ENCODE peak calls at places on chromosomes 5 and 9, in nine cellular contexts. G, L, S, E, C, P, Z, R and T are unnamed samples.

GRCh38 chr9:4905135-4905490 is 80.0 kb upstream of the JAK2 start:
- DNase-seq in G (no peak), R (peak; percentile 18), C (no peak), L (no peak), Z (no peak), P (peak; percentile 18), E (no peak), S (no peak), T (no peak)

GRCh38 chr9:109048822-109049221 is 35.5 kb upstream of the CTNNAL1 start:
- DNase-seq in Z (no peak), R (no peak), L (no peak), E (no peak), S (no peak), C (no peak), G (no peak), P (no peak), T (no peak)

GRCh38 chr9:117549444-117549843 is 134.6 kb upstream of the ASTN2 start:
- DNase-seq in P (no peak), E (no peak), Z (no peak), C (no peak), S (no peak), G (no peak), L (no peak), R (no peak), T (no peak)

GRCh38 chr9:124975131-124975530 is 34.2 kb upstream of the GOLGA1 start:
- DNase-seq in R (no peak), Z (peak; percentile 33), P (no peak), S (no peak), G (no peak), E (no peak), C (no peak), L (no peak), T (no peak)

GRCh38 chr9:7791364-7791763 is 8.2 kb downstream of the DMAC1 start:
- DNase-seq in E (no peak), G (no peak), Z (no peak), C (no peak), P (no peak), S (no peak), R (no peak), L (no peak), T (no peak)

GRCh38 chr5:142421158-142421617 is 96.4 kb upstream of the SPRY4 start:
- DNase-seq in R (peak; percentile 44), S (no peak), G (no peak), E (no peak), L (no peak), C (no peak), Z (no peak), P (no peak), T (no peak)

GRCh38 chr9:73149371-73150067 is 2.1 kb upstream of the ANXA1 start:
- DNase-seq in R (peak; percentile 77), E (no peak), S (no peak), C (no peak), P (no peak), Z (peak; percentile 83), L (no peak), G (no peak), T (no peak)

GRCh38 chr5:57277085-57277484 is 103.2 kb downstream of the GPBP1 start:
- DNase-seq in G (no peak), L (no peak), Z (no peak), E (peak; percentile 15), S (no peak), R (peak; percentile 40), C (no peak), P (no peak), T (no peak)

GRCh38 chr9:36903541-36904435 is 130.3 kb downstream of the PAX5 start:
- DNase-seq in P (no peak), Z (peak; percentile 88), C (no peak), G (peak; percentile 82), L (no peak), R (no peak), E (peak; percentile 51), S (no peak), T (no peak)

GRCh38 chr9:131668439-131669233 is 71.2 kb downstream of the RAPGEF1 start:
- DNase-seq in P (no peak), S (no peak), G (peak; percentile 43), E (no peak), R (peak; percentile 50), Z (peak; percentile 57), L (no peak), C (no peak), T (no peak)

GRCh38 chr9:122126340-122127333 is 32.9 kb downstream of the NDUFA8 start:
- DNase-seq in E (no peak), S (peak; percentile 9), L (no peak), Z (peak; percentile 36), G (no peak), P (no peak), C (no peak), R (no peak), T (peak; percentile 27)
- TF ChIP-seq CTCF in E (no peak), S (no peak), L (peak; percentile 23), Z (peak; percentile 15), G (no peak), P (no peak), C (no peak), R (peak; percentile 26), T (no peak)

GRCh38 chr9:77793909-77794308 is 145.8 kb upstream of the GNA14 start:
- DNase-seq in P (no peak), S (no peak), G (no peak), R (peak; percentile 74), C (no peak), Z (no peak), E (no peak), L (no peak), T (no peak)
- TF ChIP-seq CTCF in P (no peak), S (no peak), G (no peak), R (peak; percentile 30), C (no peak), Z (peak; percentile 14), E (no peak), L (no peak), T (no peak)

DNA sequence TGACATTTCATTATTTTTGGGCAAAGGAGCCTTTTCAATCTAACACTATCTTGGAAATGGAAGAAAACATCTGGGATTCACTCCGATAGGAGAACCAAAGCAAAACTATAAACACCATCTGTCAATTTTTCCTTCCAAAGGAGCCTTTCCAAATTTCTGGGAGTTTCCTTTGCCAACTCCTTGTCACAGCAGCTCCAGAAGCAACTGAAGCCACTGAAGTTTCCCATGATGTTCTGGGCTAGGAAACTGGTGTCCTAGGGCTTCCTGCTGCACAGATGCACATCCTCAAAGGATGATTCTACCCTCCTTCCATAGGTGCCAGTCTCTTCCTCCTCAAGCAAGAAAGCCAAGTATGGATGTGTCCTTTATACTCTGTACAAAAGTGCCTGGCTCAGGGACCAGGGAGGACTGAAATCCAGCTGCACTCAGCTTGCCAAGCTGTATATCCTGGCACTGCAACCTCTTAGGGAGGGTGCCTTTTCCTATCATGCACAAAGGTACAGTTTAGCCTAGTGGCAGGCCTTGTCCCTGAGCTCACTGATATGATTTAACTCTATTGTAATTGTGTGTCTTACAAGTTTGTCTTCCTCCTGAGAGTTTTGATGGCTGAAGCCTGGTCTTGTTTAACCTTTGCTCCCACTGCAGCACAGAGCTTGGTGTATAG is 8.5 kb upstream of the UBAP1 start:
- DNase-seq in S (no peak), R (no peak), E (no peak), G (no peak), P (no peak), C (no peak), Z (no peak), L (no peak), T (no peak)
- TF ChIP-seq CTCF in S (no peak), R (no peak), E (no peak), G (no peak), P (no peak), C (no peak), Z (no peak), L (no peak), T (no peak)

DNA sequence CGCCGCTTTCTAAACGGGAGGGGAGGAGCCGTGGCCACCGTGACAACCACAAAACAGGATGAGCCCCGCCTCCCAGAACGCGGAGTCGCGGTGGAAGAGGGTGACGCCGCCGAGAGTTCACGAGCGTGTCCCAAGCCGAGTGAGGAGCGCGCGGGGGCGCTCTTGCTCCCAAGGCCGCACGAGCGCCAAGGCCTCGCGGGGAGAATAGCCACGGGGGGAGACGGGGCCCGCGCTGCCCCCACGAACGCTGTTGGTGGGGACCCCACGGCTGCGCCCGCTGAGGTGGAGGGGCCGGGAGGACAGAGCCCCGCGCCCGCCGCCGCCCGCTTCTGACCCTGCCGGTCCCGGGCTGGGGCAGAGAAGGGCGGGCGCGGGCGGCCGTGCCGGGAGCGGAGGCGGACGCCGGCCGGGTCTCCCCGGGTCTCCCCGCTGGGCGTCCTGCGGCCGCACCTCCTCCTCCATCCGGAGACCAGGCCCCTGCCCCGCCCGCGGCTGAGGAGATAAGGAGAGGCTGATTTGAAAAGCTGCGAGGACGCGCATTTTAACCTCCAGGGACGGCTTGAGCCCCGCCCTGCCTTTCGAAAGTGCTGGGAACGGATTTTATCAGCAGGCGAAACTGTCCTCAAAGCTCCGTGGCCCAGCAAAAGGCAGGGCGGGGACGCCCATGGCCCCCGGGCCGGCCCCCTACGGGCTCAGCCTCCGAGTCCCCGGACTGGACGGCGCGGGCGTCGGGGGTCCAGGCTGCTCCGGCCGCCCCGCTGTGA is 3.8 kb upstream of the NKD2 start:
- DNase-seq in S (peak; percentile 81), R (peak; percentile 85), G (peak; percentile 62), L (peak; percentile 46), C (peak; percentile 54), P (peak; percentile 29), E (no peak), Z (no peak), T (peak; percentile 77)
- TF ChIP-seq CTCF in S (peak; percentile 58), R (peak; percentile 77), G (no peak), L (peak; percentile 58), C (peak; percentile 21), P (peak; percentile 13), E (no peak), Z (peak; percentile 27), T (no peak)

GRCh38 chr5:93791520-93791972 is 50.1 kb upstream of the POU5F2 start:
- DNase-seq in C (no peak), S (no peak), R (peak; percentile 20), G (no peak), E (no peak), P (no peak), Z (peak; percentile 5), L (no peak), T (no peak)
- TF ChIP-seq CTCF in C (no peak), S (no peak), R (no peak), G (no peak), E (no peak), P (no peak), Z (no peak), L (no peak), T (no peak)

DNA sequence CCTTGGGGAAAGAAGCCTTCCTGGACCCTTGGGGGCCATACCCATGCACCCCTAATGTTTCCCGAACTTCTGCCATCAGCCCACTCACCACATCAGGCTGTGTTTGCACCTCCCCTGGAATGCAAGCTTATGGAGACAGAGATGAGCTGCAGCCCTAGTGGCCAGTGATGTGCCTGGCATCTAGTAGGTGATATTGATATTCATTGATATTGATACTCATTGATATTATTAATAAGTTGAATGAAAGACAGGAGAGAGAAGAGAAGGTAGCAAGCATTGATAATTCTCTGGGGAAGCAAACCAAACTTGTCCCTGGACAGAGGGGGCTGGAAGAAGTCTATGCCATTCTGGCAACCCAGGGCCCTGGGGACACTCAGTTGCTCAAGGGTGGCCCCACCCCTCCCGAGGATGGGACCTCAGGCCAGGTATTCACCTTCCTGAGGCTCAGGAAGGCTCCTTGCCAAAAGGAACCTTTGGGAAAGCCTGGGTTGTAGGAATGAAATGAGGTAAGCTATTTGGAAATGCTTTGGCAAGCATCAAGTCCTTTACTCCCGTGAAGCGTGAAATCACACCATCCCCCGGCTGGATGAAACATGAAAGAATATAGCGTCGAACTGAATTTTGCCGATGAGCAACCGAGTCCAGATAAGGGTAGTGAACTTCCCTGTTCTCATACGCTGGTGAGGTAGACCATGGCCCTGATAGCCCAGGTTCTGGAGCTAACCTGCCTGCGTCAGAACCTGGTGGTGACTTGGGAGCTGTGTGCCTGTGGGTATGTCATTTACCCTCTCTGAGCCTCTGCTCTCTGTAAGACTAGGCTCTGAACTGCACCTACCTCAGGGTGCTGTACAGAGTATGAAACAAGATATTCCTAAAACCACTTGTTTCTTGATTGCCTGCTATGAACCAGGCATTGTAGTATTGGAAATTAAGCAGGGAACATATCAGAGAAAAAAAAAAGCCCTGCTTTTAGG is 105.1 kb upstream of the BOD1 start:
- DNase-seq in S (no peak), G (no peak), E (no peak), P (no peak), R (no peak), Z (no peak), L (no peak), C (no peak), T (no peak)
- TF ChIP-seq CTCF in S (no peak), G (no peak), E (no peak), P (no peak), R (no peak), Z (peak; percentile 13), L (peak; percentile 28), C (no peak), T (peak; percentile 16)